ENCODE peak calls at places on chromosomes 13 and 19, in four cellular contexts. L is mesenchymal stem cell, Q is GM23338, C is adrenal gland. K is an unnamed sample.
A peak's percentile ranks its signal among the peaks of the same experiment; 100 is the strongest.

GRCh38 chr13:25881136-25881926 is 170.5 kb downstream of the SHISA2 start:
- DNase-seq in L (peak; percentile 66), C (no peak), Q (no peak), K (no peak)

GRCh38 chr19:51690359-51691121 is 2.6 kb upstream of the SPACA6 start:
- DNase-seq in L (peak; percentile 91), Q (peak; percentile 84), C (peak; percentile 74), K (peak; percentile 66)

GRCh38 chr19:38062959-38063786 is 156.2 kb downstream of the SIPA1L3 start:
- DNase-seq in C (no peak), Q (no peak), L (peak; percentile 31), K (no peak)

GRCh38 chr19:41353466-41354342 is at the start of gene TGFB1:
- DNase-seq in Q (peak; percentile 86), C (peak; percentile 89), L (peak; percentile 90), K (peak; percentile 83)

GRCh38 chr13:27182844-27183497 is 11.4 kb upstream of the USP12 start:
- DNase-seq in Q (no peak), L (peak; percentile 98), C (peak; percentile 87), K (no peak)

GRCh38 chr19:7333198-7334118 is 15.3 kb upstream of the ARHGEF18 start:
- DNase-seq in L (no peak), C (peak; percentile 47), Q (no peak), K (peak; percentile 91)

GRCh38 chr19:29841559-29842367 is 30.0 kb downstream of the CCNE1 start:
- DNase-seq in Q (peak; percentile 64), L (peak; percentile 89), C (peak; percentile 86), K (no peak)

GRCh38 chr13:37869756-37870488 is at the start of gene TRPC4:
- DNase-seq in C (no peak), L (peak; percentile 80), Q (peak; percentile 84), K (peak; percentile 29)

GRCh38 chr19:43432866-43433673 is 18.4 kb downstream of the TEX101 start:
- DNase-seq in C (peak; percentile 62), Q (peak; percentile 89), L (peak; percentile 47), K (peak; percentile 73)

GRCh38 chr19:29873024-29873800 is 61.4 kb downstream of the CCNE1 start:
- DNase-seq in C (peak; percentile 32), L (peak; percentile 33), Q (peak; percentile 81), K (peak; percentile 61)

GRCh38 chr19:1057185-1057857 is 9.6 kb upstream of the ARHGAP45 start:
- DNase-seq in Q (peak; percentile 83), L (peak; percentile 80), C (no peak), K (no peak)

GRCh38 chr19:50702870-50703829 is 16.5 kb downstream of the SHANK1 start:
- DNase-seq in Q (peak; percentile 56), C (no peak), L (no peak), K (no peak)

GRCh38 chr13:42821437-42821836 is 40.1 kb downstream of the FAM216B start:
- DNase-seq in L (peak; percentile 54), C (no peak), Q (no peak), K (no peak)

GRCh38 chr13:51623473-51623872 is 39.2 kb downstream of the WDFY2 start:
- DNase-seq in L (no peak), C (no peak), Q (no peak), K (no peak)

GRCh38 chr13:51624207-51624606 is 39.9 kb downstream of the WDFY2 start:
- DNase-seq in Q (no peak), L (no peak), C (no peak), K (no peak)

GRCh38 chr13:51624695-51625345 is 40.6 kb downstream of the WDFY2 start:
- DNase-seq in Q (no peak), C (no peak), L (no peak), K (no peak)

GRCh38 chr13:51626749-51627148 is 42.5 kb downstream of the WDFY2 start:
- DNase-seq in C (peak; percentile 49), Q (no peak), L (no peak), K (no peak)

GRCh38 chr13:51625555-51626345 is 41.5 kb downstream of the WDFY2 start:
- DNase-seq in C (peak; percentile 66), Q (no peak), L (no peak), K (peak; percentile 61)
- H3K27ac ChIP-seq in C (peak overlapping the region; percentile 17), Q (no peak overlapping the region), L (peak overlapping the region; percentile 36), K (no peak overlapping the region)

GRCh38 chr19:2594319-2594718 is 108.2 kb downstream of the GNG7 start:
- DNase-seq in Q (no peak), L (no peak), C (no peak), K (no peak)
- H3K27ac ChIP-seq in Q (no peak overlapping the region), L (no peak overlapping the region), C (no peak overlapping the region), K (no peak overlapping the region)

DNA sequence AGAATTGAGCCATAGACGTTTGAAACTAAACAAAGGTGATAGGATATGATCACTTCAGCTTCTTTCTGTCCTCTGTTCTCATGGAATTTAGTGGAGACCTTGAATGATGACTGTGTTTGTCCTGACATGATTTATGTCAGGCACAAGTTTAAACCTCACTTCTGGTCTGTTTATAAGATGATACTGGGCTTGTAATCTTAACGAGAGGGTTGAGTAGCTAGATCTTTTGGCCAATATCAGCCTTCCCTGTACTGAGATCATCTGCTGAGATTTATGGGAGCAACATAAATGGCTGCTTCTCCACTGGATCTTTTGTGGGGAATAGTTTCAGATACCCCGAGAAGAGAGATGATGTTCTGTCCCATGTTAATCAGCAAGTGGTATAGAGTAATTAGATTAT is 121.8 kb upstream of the OBI1 start:
- DNase-seq in L (no peak), Q (no peak), C (no peak), K (no peak)
- H3K27ac ChIP-seq in L (no peak overlapping the region), Q (no peak overlapping the region), C (no peak overlapping the region), K (no peak overlapping the region)

GRCh38 chr13:98482476-98483444 is 94.1 kb downstream of the STK24 start:
- DNase-seq in Q (peak; percentile 46), L (peak; percentile 43), C (peak; percentile 88), K (peak; percentile 83)

GRCh38 chr13:98478134-98479129 is 98.5 kb downstream of the STK24 start:
- DNase-seq in Q (peak; percentile 74), L (peak; percentile 68), C (no peak), K (peak; percentile 80)

GRCh38 chr13:98481511-98481951 is 95.4 kb downstream of the STK24 start:
- DNase-seq in C (no peak), Q (no peak), L (no peak), K (no peak)

GRCh38 chr13:98479496-98480003 is 97.4 kb downstream of the STK24 start:
- DNase-seq in Q (no peak), L (no peak), C (no peak), K (no peak)

GRCh38 chr13:98480915-98481510 is 95.9 kb downstream of the STK24 start:
- DNase-seq in C (no peak), L (peak; percentile 80), Q (no peak), K (no peak)
- H3K27ac ChIP-seq in C (no peak overlapping the region), L (no peak overlapping the region), Q (no peak overlapping the region), K (no peak overlapping the region)

GRCh38 chr19:14030997-14031718 is 404 bp upstream of the IL27RA start:
- DNase-seq in Q (peak; percentile 28), L (no peak), C (no peak), K (no peak)
- H3K27ac ChIP-seq in Q (no peak overlapping the region), L (no peak overlapping the region), C (no peak overlapping the region), K (peak overlapping the region; percentile 80)